ENCODE peak calls at places on chromosome 13, in nine cellular contexts. H is fibroblast of mammary gland; X is HuH-7; Y is DMS153; W is ureter; F is stimulated activated naive B cell treated with anti-CD40 and anti-IgM and Interleukin-4, amounts not matched to agents 10 μg/mL and 1 μg/mL and 100 μg/mL, for 72 hours; Z is sigmoid colon; M is T47D; G is kidney glomerular epithelial cell. N is an unnamed sample.

GRCh38 chr13:113291997-113292862 is 4.8 kb upstream of the LAMP1 start:
- DNase-seq in M (peak), X (peak), Y (no peak), W (peak), G (peak), H (peak), F (no peak), Z (no peak), N (peak)

GRCh38 chr13:75136151-75136550 is 345.8 kb downstream of the TBC1D4 start:
- DNase-seq in H (no peak), Y (no peak), Z (no peak), X (no peak), M (no peak), F (no peak), W (no peak), G (no peak), N (no peak)

GRCh38 chr13:69319659-69320058 is 788.0 kb upstream of the ATXN8OS start:
- DNase-seq in X (no peak), Y (no peak), M (no peak), Z (no peak), W (no peak), H (peak), F (no peak), G (no peak), N (no peak)

GRCh38 chr13:20525144-20525600 is 485 bp downstream of the CRYL1 start:
- DNase-seq in W (no peak), G (peak), Y (no peak), X (no peak), Z (peak), H (peak), F (no peak), M (peak), N (no peak)

GRCh38 chr13:79936368-79937136 is 404.4 kb downstream of the SPRY2 start:
- DNase-seq in H (peak), X (no peak), F (no peak), M (no peak), G (peak), Z (no peak), Y (no peak), W (no peak), N (peak)

GRCh38 chr13:85638265-85638664 is 161.0 kb downstream of the SLITRK6 start:
- DNase-seq in M (no peak), F (no peak), Z (no peak), W (no peak), G (no peak), X (no peak), Y (no peak), H (no peak), N (no peak)

GRCh38 chr13:26390203-26390602 is 136.3 kb downstream of the CDK8 start:
- DNase-seq in W (no peak), F (no peak), Z (no peak), Y (peak), M (no peak), G (no peak), H (no peak), X (no peak), N (no peak)

GRCh38 chr13:21304256-21304655 is 127.8 kb downstream of the MRPL57 start:
- DNase-seq in F (no peak), Z (no peak), Y (no peak), H (no peak), X (no peak), M (no peak), W (no peak), G (no peak), N (no peak)

GRCh38 chr13:107864543-107865460 is 350.5 kb downstream of the LIG4 start:
- DNase-seq in M (peak), W (no peak), H (peak), Z (no peak), G (peak), F (no peak), X (no peak), Y (peak), N (no peak)

GRCh38 chr13:24746618-24747247 is 17.2 kb upstream of the RNF17 start:
- DNase-seq in M (no peak), Y (no peak), F (no peak), W (no peak), Z (no peak), X (no peak), G (no peak), H (no peak), N (no peak)

GRCh38 chr13:99792079-99792921 is 179.3 kb downstream of the ZIC5 start:
- DNase-seq in Y (no peak), W (no peak), Z (no peak), H (no peak), X (no peak), G (no peak), M (no peak), F (no peak), N (no peak)

GRCh38 chr13:75470676-75471075 is 11.3 kb downstream of the TBC1D4 start:
- DNase-seq in W (no peak), Z (no peak), X (no peak), G (no peak), Y (no peak), F (no peak), H (no peak), M (no peak), N (no peak)

GRCh38 chr13:33373624-33374023 is 88.1 kb upstream of the STARD13 start:
- DNase-seq in X (no peak), H (no peak), W (no peak), G (no peak), Z (no peak), F (no peak), M (no peak), Y (no peak), N (no peak)

GRCh38 chr13:30880151-30880551 is 25.9 kb upstream of the MEDAG start:
- DNase-seq in Z (no peak), M (no peak), F (no peak), Y (no peak), X (no peak), H (peak), G (no peak), W (no peak), N (no peak)

GRCh38 chr13:32229443-32229842 is 85.7 kb downstream of the ZAR1L start:
- DNase-seq in X (no peak), H (no peak), G (no peak), F (no peak), Y (peak), M (no peak), Z (no peak), W (no peak), N (no peak)

GRCh38 chr13:114077121-114077937 is 55.1 kb downstream of the RASA3 start:
- DNase-seq in H (no peak), X (no peak), Y (no peak), G (no peak), M (no peak), F (no peak), W (no peak), Z (peak), N (no peak)